ENCODE peak calls at places on chromosomes 5 and 9, in four cellular contexts. R is brain microvascular endothelial cell, H is mucosa of gallbladder, G is cardiac muscle cell. I is an unnamed sample.

GRCh38 chr5:169631360-169631759 is 5.7 kb upstream of the DOCK2 start:
- DNase-seq in R (no peak), G (peak), H (no peak), I (no peak)

GRCh38 chr9:97556721-97557605 is 55.5 kb downstream of the TMOD1 start:
- DNase-seq in H (no peak), R (no peak), G (peak), I (no peak)

GRCh38 chr9:77488439-77489126 is 159.5 kb downstream of the GNA14 start:
- DNase-seq in H (no peak), G (peak), R (no peak), I (no peak)

GRCh38 chr5:59390074-59390659 is 503.4 kb downstream of the PDE4D start:
- DNase-seq in H (no peak), G (peak), R (no peak), I (peak)

GRCh38 chr9:68927165-68927564 is 86.7 kb downstream of the PRKACG start:
- DNase-seq in R (no peak), H (no peak), G (no peak), I (no peak)

GRCh38 chr5:127363403-127363802 is 72.8 kb downstream of the MEGF10 start:
- DNase-seq in R (no peak), G (no peak), H (no peak), I (no peak)

GRCh38 chr9:90331826-90332575 is 310.6 kb downstream of the DIRAS2 start:
- DNase-seq in H (no peak), R (peak), G (peak), I (peak)

GRCh38 chr9:113579270-113580040 is 115.9 kb downstream of the RGS3 start:
- DNase-seq in H (no peak), G (no peak), R (peak), I (peak)

GRCh38 chr9:18072967-18073366 is 401.0 kb upstream of the ADAMTSL1 start:
- DNase-seq in H (no peak), G (no peak), R (no peak), I (no peak)

GRCh38 chr9:109118802-109119438 is 827 bp downstream of the TMEM245 start:
- DNase-seq in H (no peak), G (peak), R (no peak), I (no peak)

GRCh38 chr5:20655211-20655610 is 667.2 kb upstream of the CDH18 start:
- DNase-seq in G (no peak), R (no peak), H (no peak), I (no peak)

GRCh38 chr5:110019780-110020179 is 330.1 kb downstream of the MAN2A1 start:
- DNase-seq in G (no peak), R (no peak), H (no peak), I (no peak)